ENCODE peak calls at places on chromosome 19, in four cellular contexts. One of them, this sample, is unnamed.

GRCh38 chr19:50794074-50794777 is 4.0 kb downstream of the ACP4 start:
- DNase-seq in SK-N-SH: peak
- DNase-seq in nephron progenitor cell: no peak
- DNase-seq in CD8-positive, alpha-beta T cell: no peak
- DNase-seq in this sample: peak

GRCh38 chr19:16076958-16077611 is 790 bp downstream of the TPM4 start:
- DNase-seq in CD8-positive, alpha-beta T cell: no peak
- DNase-seq in SK-N-SH: peak
- DNase-seq in nephron progenitor cell: peak
- DNase-seq in this sample: no peak

GRCh38 chr19:10604460-10604980 is 17.4 kb upstream of the AP1M2 start:
- DNase-seq in CD8-positive, alpha-beta T cell: no peak
- DNase-seq in SK-N-SH: peak
- DNase-seq in nephron progenitor cell: no peak
- DNase-seq in this sample: peak

GRCh38 chr19:3463959-3464796 is 16.1 kb downstream of the SMIM24 start:
- DNase-seq in CD8-positive, alpha-beta T cell: no peak
- DNase-seq in nephron progenitor cell: no peak
- DNase-seq in SK-N-SH: peak
- DNase-seq in this sample: no peak

GRCh38 chr19:2661615-2662014 is 40.9 kb downstream of the GNG7 start:
- DNase-seq in nephron progenitor cell: no peak
- DNase-seq in SK-N-SH: no peak
- DNase-seq in CD8-positive, alpha-beta T cell: no peak
- DNase-seq in this sample: no peak

GRCh38 chr19:36140289-36141038 is 598 bp downstream of the CAPNS1 start:
- DNase-seq in CD8-positive, alpha-beta T cell: no peak
- DNase-seq in SK-N-SH: peak
- DNase-seq in nephron progenitor cell: peak
- DNase-seq in this sample: peak

GRCh38 chr19:4539697-4540581 is at the start of gene LRG1:
- DNase-seq in CD8-positive, alpha-beta T cell: no peak
- DNase-seq in SK-N-SH: no peak
- DNase-seq in nephron progenitor cell: no peak
- DNase-seq in this sample: peak

GRCh38 chr19:6424190-6424938 is at the start of gene KHSRP:
- DNase-seq in nephron progenitor cell: peak
- DNase-seq in SK-N-SH: peak
- DNase-seq in CD8-positive, alpha-beta T cell: no peak
- DNase-seq in this sample: peak

GRCh38 chr19:52748336-52748950 is 13.6 kb upstream of the ZNF611 start:
- DNase-seq in nephron progenitor cell: no peak
- DNase-seq in CD8-positive, alpha-beta T cell: no peak
- DNase-seq in SK-N-SH: peak
- DNase-seq in this sample: no peak

GRCh38 chr19:5250127-5250659 is 90.4 kb downstream of the PTPRS start:
- DNase-seq in nephron progenitor cell: no peak
- DNase-seq in SK-N-SH: no peak
- DNase-seq in CD8-positive, alpha-beta T cell: no peak
- DNase-seq in this sample: no peak

GRCh38 chr19:45177817-45178261 is at the start of gene TRAPPC6A:
- DNase-seq in SK-N-SH: no peak
- DNase-seq in nephron progenitor cell: no peak
- DNase-seq in CD8-positive, alpha-beta T cell: no peak
- DNase-seq in this sample: no peak

GRCh38 chr19:53485046-53486004 is 17.8 kb downstream of the ZNF813 start:
- DNase-seq in nephron progenitor cell: no peak
- DNase-seq in SK-N-SH: no peak
- DNase-seq in CD8-positive, alpha-beta T cell: no peak
- DNase-seq in this sample: no peak

GRCh38 chr19:39167461-39168257 is 29.1 kb upstream of the NCCRP1 start:
- DNase-seq in SK-N-SH: no peak
- DNase-seq in CD8-positive, alpha-beta T cell: no peak
- DNase-seq in nephron progenitor cell: no peak
- DNase-seq in this sample: no peak

GRCh38 chr19:28307460-28307859 is 905.5 kb downstream of the UQCRFS1 start:
- DNase-seq in nephron progenitor cell: no peak
- DNase-seq in CD8-positive, alpha-beta T cell: no peak
- DNase-seq in SK-N-SH: no peak
- DNase-seq in this sample: no peak

GRCh38 chr19:7541481-7541824 is 5.9 kb downstream of the PNPLA6 start:
- DNase-seq in nephron progenitor cell: no peak
- DNase-seq in CD8-positive, alpha-beta T cell: no peak
- DNase-seq in SK-N-SH: no peak
- DNase-seq in this sample: no peak

GRCh38 chr19:34082289-34083077 is 89.8 kb upstream of the LSM14A start:
- DNase-seq in SK-N-SH: no peak
- DNase-seq in nephron progenitor cell: peak
- DNase-seq in CD8-positive, alpha-beta T cell: no peak
- DNase-seq in this sample: no peak

GRCh38 chr19:9847087-9847671 is 12.1 kb downstream of the PIN1 start:
- DNase-seq in nephron progenitor cell: peak
- DNase-seq in CD8-positive, alpha-beta T cell: no peak
- DNase-seq in SK-N-SH: peak
- DNase-seq in this sample: no peak

GRCh38 chr19:31818740-31819228 is 469.5 kb upstream of the TSHZ3 start:
- DNase-seq in nephron progenitor cell: no peak
- DNase-seq in SK-N-SH: no peak
- DNase-seq in CD8-positive, alpha-beta T cell: no peak
- DNase-seq in this sample: no peak

GRCh38 chr19:11639602-11640471 is 42.6 kb downstream of the ZNF627 start:
- DNase-seq in SK-N-SH: peak
- DNase-seq in CD8-positive, alpha-beta T cell: peak
- DNase-seq in nephron progenitor cell: peak
- DNase-seq in this sample: peak

GRCh38 chr19:7098096-7098495 is 28.6 kb downstream of the ZNF557 start:
- DNase-seq in CD8-positive, alpha-beta T cell: no peak
- DNase-seq in nephron progenitor cell: no peak
- DNase-seq in SK-N-SH: no peak
- DNase-seq in this sample: no peak

GRCh38 chr19:30598688-30599087 is 226.5 kb downstream of the ZNF536 start:
- DNase-seq in SK-N-SH: no peak
- DNase-seq in nephron progenitor cell: no peak
- DNase-seq in CD8-positive, alpha-beta T cell: no peak
- DNase-seq in this sample: no peak

GRCh38 chr19:54551950-54552912 is 21.4 kb upstream of the LILRA2 start:
- DNase-seq in nephron progenitor cell: no peak
- DNase-seq in SK-N-SH: no peak
- DNase-seq in CD8-positive, alpha-beta T cell: no peak
- DNase-seq in this sample: peak

GRCh38 chr19:27972291-27973040 is 1240.5 kb downstream of the UQCRFS1 start:
- DNase-seq in nephron progenitor cell: no peak
- DNase-seq in CD8-positive, alpha-beta T cell: no peak
- DNase-seq in SK-N-SH: no peak
- DNase-seq in this sample: no peak

GRCh38 chr19:39705578-39706188 is 1.4 kb downstream of the LGALS14 start:
- DNase-seq in SK-N-SH: no peak
- DNase-seq in nephron progenitor cell: no peak
- DNase-seq in CD8-positive, alpha-beta T cell: no peak
- DNase-seq in this sample: peak

GRCh38 chr19:12596927-12597548 is 13.6 kb downstream of the ZNF490 start:
- DNase-seq in nephron progenitor cell: no peak
- DNase-seq in CD8-positive, alpha-beta T cell: no peak
- DNase-seq in SK-N-SH: no peak
- DNase-seq in this sample: no peak

GRCh38 chr19:55451163-55451521 is 8.0 kb upstream of the SHISA7 start:
- DNase-seq in CD8-positive, alpha-beta T cell: no peak
- DNase-seq in SK-N-SH: no peak
- DNase-seq in nephron progenitor cell: no peak
- DNase-seq in this sample: peak

GRCh38 chr19:37342753-37343152 is 28.1 kb upstream of the ZNF527 start:
- DNase-seq in nephron progenitor cell: no peak
- DNase-seq in SK-N-SH: no peak
- DNase-seq in CD8-positive, alpha-beta T cell: no peak
- DNase-seq in this sample: no peak

GRCh38 chr19:4844348-4845179 is 13.1 kb upstream of the TICAM1 start:
- DNase-seq in SK-N-SH: no peak
- DNase-seq in CD8-positive, alpha-beta T cell: no peak
- DNase-seq in nephron progenitor cell: no peak
- DNase-seq in this sample: no peak

GRCh38 chr19:48970139-48970766 is 5.1 kb downstream of the FTL start:
- DNase-seq in SK-N-SH: no peak
- DNase-seq in nephron progenitor cell: no peak
- DNase-seq in CD8-positive, alpha-beta T cell: no peak
- DNase-seq in this sample: no peak

GRCh38 chr19:48977061-48977460 is 12.0 kb downstream of the FTL start:
- DNase-seq in nephron progenitor cell: no peak
- DNase-seq in SK-N-SH: no peak
- DNase-seq in CD8-positive, alpha-beta T cell: no peak
- DNase-seq in this sample: no peak

GRCh38 chr19:48970923-48971395 is 5.8 kb downstream of the FTL start:
- DNase-seq in CD8-positive, alpha-beta T cell: peak
- DNase-seq in nephron progenitor cell: peak
- DNase-seq in SK-N-SH: peak
- DNase-seq in this sample: peak

GRCh38 chr19:48975947-48976847 is 11.1 kb downstream of the FTL start:
- DNase-seq in nephron progenitor cell: no peak
- DNase-seq in SK-N-SH: peak
- DNase-seq in CD8-positive, alpha-beta T cell: no peak
- DNase-seq in this sample: no peak
- TF ChIP-seq CTCF in nephron progenitor cell: no peak
- TF ChIP-seq CTCF in SK-N-SH: no peak
- TF ChIP-seq CTCF in CD8-positive, alpha-beta T cell: no peak
- TF ChIP-seq CTCF in this sample: no peak

DNA sequence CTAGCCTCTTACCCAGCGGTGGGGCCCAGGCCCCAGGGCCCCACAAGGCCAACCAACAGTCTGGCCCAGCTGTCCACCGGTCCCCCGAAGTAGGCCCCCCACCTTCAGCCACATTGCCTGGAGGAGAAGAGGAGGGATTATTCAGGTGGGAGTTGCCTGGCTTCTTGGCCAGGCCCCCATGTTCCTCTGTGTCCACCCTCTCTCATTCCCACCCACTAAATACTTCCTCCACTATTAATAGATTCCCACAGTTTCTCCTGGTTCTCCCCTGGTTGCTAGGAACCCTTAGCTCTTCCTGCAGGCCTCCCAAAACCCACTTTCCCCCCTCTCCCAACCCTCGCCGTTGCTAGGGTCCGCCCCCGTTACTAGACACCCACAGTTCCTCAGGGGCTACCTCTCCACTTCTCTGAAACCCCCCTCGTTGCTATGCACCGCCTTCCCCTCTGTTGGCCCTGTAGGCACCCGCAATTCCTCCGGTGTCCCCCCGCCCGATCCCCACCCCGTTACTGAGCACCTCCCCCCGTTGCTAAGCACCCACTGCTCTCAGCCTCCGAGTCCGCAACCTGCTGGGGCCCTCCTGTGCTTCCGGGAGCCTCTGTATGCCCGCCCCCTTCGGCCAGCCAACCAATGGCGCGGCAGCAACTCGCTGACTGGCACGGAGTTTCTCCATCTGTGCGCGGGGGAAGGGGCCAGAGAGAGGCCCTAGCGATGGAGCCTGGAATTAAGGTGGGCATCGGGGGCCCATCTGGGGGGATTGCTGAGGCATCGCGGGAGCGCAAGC is 2.0 kb downstream of the COQ8B start:
- DNase-seq in SK-N-SH: peak
- DNase-seq in nephron progenitor cell: peak
- DNase-seq in CD8-positive, alpha-beta T cell: peak
- DNase-seq in this sample: peak
- TF ChIP-seq CTCF in SK-N-SH: no peak
- TF ChIP-seq CTCF in nephron progenitor cell: no peak
- TF ChIP-seq CTCF in CD8-positive, alpha-beta T cell: no peak
- TF ChIP-seq CTCF in this sample: no peak

GRCh38 chr19:47768604-47769003 is 9.9 kb upstream of the SELENOW start:
- DNase-seq in SK-N-SH: no peak
- DNase-seq in nephron progenitor cell: no peak
- DNase-seq in CD8-positive, alpha-beta T cell: no peak
- DNase-seq in this sample: no peak
- TF ChIP-seq CTCF in SK-N-SH: no peak
- TF ChIP-seq CTCF in nephron progenitor cell: no peak
- TF ChIP-seq CTCF in CD8-positive, alpha-beta T cell: no peak
- TF ChIP-seq CTCF in this sample: no peak

GRCh38 chr19:48713864-48714755 is 5.4 kb downstream of the MAMSTR start:
- DNase-seq in CD8-positive, alpha-beta T cell: peak
- DNase-seq in nephron progenitor cell: peak
- DNase-seq in SK-N-SH: peak
- DNase-seq in this sample: peak

GRCh38 chr19:48711106-48711662 is 8.3 kb downstream of the MAMSTR start:
- DNase-seq in CD8-positive, alpha-beta T cell: no peak
- DNase-seq in nephron progenitor cell: no peak
- DNase-seq in SK-N-SH: no peak
- DNase-seq in this sample: no peak

GRCh38 chr19:48714759-48715261 is 4.7 kb downstream of the MAMSTR start:
- DNase-seq in SK-N-SH: no peak
- DNase-seq in nephron progenitor cell: no peak
- DNase-seq in CD8-positive, alpha-beta T cell: no peak
- DNase-seq in this sample: peak

GRCh38 chr19:48715276-48715675 is 4.2 kb downstream of the MAMSTR start:
- DNase-seq in SK-N-SH: no peak
- DNase-seq in nephron progenitor cell: no peak
- DNase-seq in CD8-positive, alpha-beta T cell: no peak
- DNase-seq in this sample: no peak

DNA sequence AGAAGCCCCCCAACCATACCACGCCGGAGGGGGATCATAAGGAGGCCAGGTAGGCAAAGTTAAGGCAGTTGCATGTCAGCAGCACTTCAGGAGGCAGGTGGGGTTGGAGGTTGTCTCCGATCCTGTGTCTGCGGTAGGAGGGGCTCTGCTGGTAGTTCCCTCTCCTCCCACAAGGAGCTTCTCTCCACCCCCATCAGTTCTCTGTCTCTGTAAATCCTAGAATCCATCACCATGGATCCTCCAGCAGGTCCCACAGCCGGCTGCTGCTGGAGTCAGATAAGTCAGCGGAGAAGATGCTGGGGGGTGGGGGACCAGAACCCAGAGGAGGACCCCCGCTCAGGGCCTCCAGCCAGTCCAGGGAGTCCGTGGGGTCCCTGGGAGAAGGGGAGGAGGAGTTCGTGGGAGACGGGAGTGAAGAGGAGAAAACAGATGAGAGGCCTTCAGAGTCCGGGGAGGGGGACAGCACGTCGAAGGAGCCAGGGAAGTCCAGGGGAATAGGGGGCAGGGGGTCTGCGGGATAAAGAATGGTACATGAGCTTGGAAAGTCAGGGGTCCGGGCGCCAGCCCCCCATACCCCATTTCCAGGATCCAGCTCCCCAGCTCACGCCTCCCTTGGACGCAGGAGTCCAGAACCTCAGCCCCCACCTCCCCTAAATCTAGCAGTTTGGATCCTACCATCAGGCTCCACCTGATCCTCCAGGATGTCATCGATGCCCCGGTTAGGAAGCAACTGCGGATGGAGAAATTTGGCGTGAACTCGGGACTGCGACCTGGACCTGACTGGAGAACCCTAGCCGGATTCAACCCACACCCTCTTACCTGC is 6.3 kb downstream of the MAMSTR start:
- DNase-seq in nephron progenitor cell: peak
- DNase-seq in CD8-positive, alpha-beta T cell: no peak
- DNase-seq in SK-N-SH: peak
- DNase-seq in this sample: peak
- TF ChIP-seq CTCF in nephron progenitor cell: peak
- TF ChIP-seq CTCF in CD8-positive, alpha-beta T cell: peak
- TF ChIP-seq CTCF in SK-N-SH: peak
- TF ChIP-seq CTCF in this sample: no peak

GRCh38 chr19:48064509-48064908 is 20.6 kb upstream of the CABP5 start:
- DNase-seq in SK-N-SH: no peak
- DNase-seq in CD8-positive, alpha-beta T cell: no peak
- DNase-seq in nephron progenitor cell: no peak
- DNase-seq in this sample: no peak
- TF ChIP-seq CTCF in SK-N-SH: no peak
- TF ChIP-seq CTCF in CD8-positive, alpha-beta T cell: no peak
- TF ChIP-seq CTCF in nephron progenitor cell: no peak
- TF ChIP-seq CTCF in this sample: no peak